ENCODE peak calls at places on chromosomes 12 and 14, in ten cellular contexts. S is neural progenitor cell, D is WERI-Rb-1, F is right lobe of liver, K is dorsolateral prefrontal cortex, Y is psoas muscle, E is DND-41, X is Peyer's patch, P is sigmoid colon, G is HCT116. B is an unnamed sample.

GRCh38 chr12:100574262-100575074 is 984 bp downstream of the GAS2L3 start:
- DNase-seq in S (peak; percentile 45), D (no peak), F (no peak), K (no peak), Y (no peak), E (no peak), X (no peak), P (no peak), G (no peak), B (peak; percentile 71)

GRCh38 chr12:123912415-123913385 is 59.9 kb downstream of the CCDC92 start:
- DNase-seq in S (peak; percentile 28), D (no peak), F (no peak), K (no peak), Y (no peak), E (no peak), X (no peak), P (no peak), G (no peak), B (no peak)

GRCh38 chr12:107091381-107091780 is 2.0 kb downstream of the CRY1 start:
- DNase-seq in S (no peak), D (no peak), F (no peak), K (no peak), Y (no peak), E (no peak), X (no peak), P (no peak), G (no peak), B (peak; percentile 65)

GRCh38 chr14:21101802-21102413 is 1.0 kb downstream of the TMEM253 start:
- DNase-seq in S (no peak), D (no peak), F (no peak), K (no peak), Y (no peak), E (no peak), X (no peak), P (no peak), G (no peak), B (no peak)

GRCh38 chr12:14367097-14367661 is 1.7 kb downstream of the ATF7IP start:
- DNase-seq in S (no peak), D (no peak), F (no peak), K (no peak), Y (no peak), E (no peak), X (no peak), P (no peak), G (no peak), B (peak; percentile 57)

GRCh38 chr12:103745962-103746361 is 95.1 kb downstream of the NT5DC3 start:
- DNase-seq in S (peak; percentile 34), D (peak; percentile 52), F (no peak), K (no peak), Y (no peak), E (no peak), X (no peak), P (no peak), G (peak; percentile 7), B (no peak)

GRCh38 chr14:102071283-102071998 is 15.4 kb downstream of the HSP90AA1 start:
- DNase-seq in S (no peak), D (no peak), F (no peak), K (no peak), Y (no peak), E (no peak), X (no peak), P (no peak), G (peak; percentile 94), B (peak; percentile 83)

GRCh38 chr14:102785598-102785963 is 8.3 kb downstream of the TRAF3 start:
- DNase-seq in S (no peak), D (no peak), F (no peak), K (no peak), Y (no peak), E (no peak), X (peak; percentile 20), P (no peak), G (no peak), B (no peak)

GRCh38 chr12:88946377-88946997 is 366.2 kb upstream of the KITLG start:
- DNase-seq in S (no peak), D (no peak), F (no peak), K (no peak), Y (no peak), E (no peak), X (no peak), P (no peak), G (peak; percentile 64), B (peak; percentile 69)

GRCh38 chr14:72545411-72546311 is 348.2 kb downstream of the DPF3 start:
- DNase-seq in S (no peak), D (no peak), F (peak; percentile 88), K (no peak), Y (no peak), E (no peak), X (no peak), P (no peak), G (no peak), B (peak; percentile 84)

GRCh38 chr14:90654831-90655276 is 161.4 kb downstream of the TTC7B start:
- DNase-seq in S (no peak), D (no peak), F (no peak), K (no peak), Y (no peak), E (no peak), X (no peak), P (no peak), G (no peak), B (no peak)

GRCh38 chr14:105205718-105206208 is 24.7 kb upstream of the NUDT14 start:
- DNase-seq in S (no peak), D (no peak), F (no peak), K (no peak), Y (no peak), E (no peak), X (no peak), P (no peak), G (no peak), B (no peak)

GRCh38 chr14:92939699-92940098 is 16.7 kb downstream of the CHGA start:
- DNase-seq in S (no peak), D (no peak), F (peak; percentile 64), K (no peak), Y (no peak), E (no peak), X (no peak), P (no peak), G (no peak), B (no peak)

GRCh38 chr12:38490941-38491340 is 174.4 kb downstream of the ALG10B start:
- DNase-seq in S (no peak), D (no peak), F (no peak), K (no peak), Y (no peak), E (no peak), X (no peak), P (no peak), G (no peak), B (peak; percentile 9)

GRCh38 chr12:54294152-54294913 is 6.5 kb downstream of the NFE2 start:
- DNase-seq in S (peak; percentile 63), D (peak; percentile 65), F (peak; percentile 73), K (peak; percentile 52), Y (peak; percentile 45), E (peak; percentile 69), X (peak; percentile 84), P (no peak), G (no peak), B (no peak)

GRCh38 chr14:101738921-101739320 is 22.6 kb upstream of the PPP2R5C start:
- DNase-seq in S (no peak), D (no peak), F (no peak), K (no peak), Y (no peak), E (no peak), X (no peak), P (no peak), G (no peak), B (no peak)

GRCh38 chr14:24430682-24431568 is 1.2 kb downstream of the KHNYN start:
- DNase-seq in S (peak; percentile 10), D (no peak), F (no peak), K (no peak), Y (no peak), E (no peak), X (peak; percentile 36), P (no peak), G (no peak), B (peak; percentile 58)

DNA sequence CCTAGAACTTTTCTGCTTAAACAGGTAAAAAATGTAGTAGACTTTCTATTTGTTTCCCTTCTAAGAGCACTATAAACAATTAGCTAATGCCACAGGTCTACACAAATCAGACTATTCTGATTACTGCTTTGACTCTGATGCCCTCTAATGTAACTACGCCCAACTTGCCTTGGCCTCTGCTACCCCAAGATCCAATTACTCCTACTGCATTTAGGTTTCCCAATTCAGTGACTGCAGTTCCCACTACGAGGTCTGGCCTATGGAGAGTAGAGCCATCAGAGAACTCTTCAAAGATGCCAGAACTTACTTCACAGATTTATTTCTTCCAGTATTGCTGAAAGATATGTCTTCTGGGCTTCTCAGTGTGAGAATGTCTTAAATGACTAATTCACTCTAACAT is 15.3 kb upstream of the STYK1 start:
- DNase-seq in S (no peak), D (no peak), F (no peak), K (no peak), Y (no peak), E (no peak), X (no peak), P (no peak), G (no peak), B (no peak)
- H3K27ac ChIP-seq in S (no peak overlapping the region), D (no peak overlapping the region), F (no peak overlapping the region), K (no peak overlapping the region), Y (no peak overlapping the region), E (no peak overlapping the region), X (no peak overlapping the region), P (no peak overlapping the region), G (no peak overlapping the region), B (no peak overlapping the region)

GRCh38 chr12:92539966-92540791 is 162.6 kb upstream of the PLEKHG7 start:
- DNase-seq in S (peak; percentile 73), D (no peak), F (no peak), K (no peak), Y (no peak), E (peak; percentile 58), X (no peak), P (peak; percentile 65), G (no peak), B (no peak)
- H3K27ac ChIP-seq in S (no peak overlapping the region), D (no peak overlapping the region), F (no peak overlapping the region), K (no peak overlapping the region), Y (peak overlapping the region; percentile 19), E (peak overlapping the region; percentile 72), X (no peak overlapping the region), P (no peak overlapping the region), G (no peak overlapping the region), B (no peak overlapping the region)

GRCh38 chr12:93622485-93622884 is 50.0 kb downstream of the SOCS2 start:
- DNase-seq in S (no peak), D (no peak), F (no peak), K (no peak), Y (no peak), E (no peak), X (no peak), P (no peak), G (no peak), B (no peak)
- H3K27ac ChIP-seq in S (no peak overlapping the region), D (no peak overlapping the region), F (no peak overlapping the region), K (no peak overlapping the region), Y (no peak overlapping the region), E (no peak overlapping the region), X (no peak overlapping the region), P (no peak overlapping the region), G (no peak overlapping the region), B (no peak overlapping the region)

GRCh38 chr12:56256326-56256960 is 1.7 kb downstream of the ANKRD52 start:
- DNase-seq in S (peak; percentile 27), D (no peak), F (no peak), K (no peak), Y (peak; percentile 74), E (no peak), X (no peak), P (no peak), G (no peak), B (no peak)
- H3K27ac ChIP-seq in S (no peak overlapping the region), D (no peak overlapping the region), F (no peak overlapping the region), K (no peak overlapping the region), Y (peak overlapping the region; percentile 89), E (no peak overlapping the region), X (no peak overlapping the region), P (no peak overlapping the region), G (peak overlapping the region; percentile 82), B (no peak overlapping the region)

GRCh38 chr12:43117226-43117930 is 434.6 kb downstream of the ADAMTS20 start:
- DNase-seq in S (no peak), D (no peak), F (no peak), K (no peak), Y (no peak), E (no peak), X (no peak), P (no peak), G (no peak), B (no peak)
- H3K27ac ChIP-seq in S (no peak overlapping the region), D (no peak overlapping the region), F (no peak overlapping the region), K (no peak overlapping the region), Y (no peak overlapping the region), E (no peak overlapping the region), X (no peak overlapping the region), P (no peak overlapping the region), G (no peak overlapping the region), B (no peak overlapping the region)